ENCODE peak calls at places on chromosomes 6 and 20, in nine cellular contexts. H, K, U, Y, J, Q, A, F and I are unnamed samples.

GRCh38 chr6:5984150-5985089 is 22.3 kb downstream of the NRN1 start:
- DNase-seq in J (no peak), U (no peak), H (no peak), A (no peak), Q (no peak), Y (no peak), F (no peak), K (no peak), I (no peak)

GRCh38 chr6:12233693-12234551 is 56.2 kb upstream of the EDN1 start:
- DNase-seq in U (no peak), J (peak), K (peak), H (peak), F (peak), A (peak), Q (peak), Y (peak), I (peak)

GRCh38 chr6:56729719-56730118 is 87.0 kb upstream of the DST start:
- DNase-seq in A (peak), H (peak), F (peak), U (no peak), J (no peak), K (peak), Q (no peak), Y (no peak), I (no peak)

GRCh38 chr6:149840345-149841075 is 23.6 kb downstream of the LRP11 start:
- DNase-seq in U (peak), A (peak), Y (peak), J (peak), K (peak), F (peak), H (peak), Q (peak), I (peak)

GRCh38 chr6:107730683-107731314 is 93.3 kb downstream of the SCML4 start:
- DNase-seq in Y (no peak), Q (no peak), U (no peak), A (no peak), J (no peak), H (no peak), F (no peak), K (no peak), I (no peak)

GRCh38 chr6:114432380-114432779 is 89.6 kb upstream of the HS3ST5 start:
- DNase-seq in F (no peak), K (no peak), Q (no peak), Y (no peak), H (no peak), J (no peak), A (no peak), U (no peak), I (no peak)

GRCh38 chr6:54718541-54719023 is 128.0 kb upstream of the FAM83B start:
- DNase-seq in J (no peak), H (no peak), F (no peak), K (no peak), Q (no peak), A (no peak), Y (no peak), U (no peak), I (peak)

GRCh38 chr6:115838763-115839401 is 221.8 kb downstream of the FRK start:
- DNase-seq in K (peak), Q (no peak), Y (peak), H (peak), J (no peak), U (no peak), F (peak), A (peak), I (peak)

GRCh38 chr6:146767632-146768031 is 168.9 kb downstream of the ADGB start:
- DNase-seq in Y (no peak), Q (no peak), A (no peak), J (no peak), H (no peak), K (no peak), F (no peak), U (no peak), I (no peak)

GRCh38 chr6:154615483-154616025 is 105.1 kb upstream of the CNKSR3 start:
- DNase-seq in J (no peak), Y (peak), K (peak), F (no peak), H (peak), Q (peak), A (no peak), U (no peak), I (peak)

GRCh38 chr6:158026054-158026900 is 44.6 kb downstream of the SYNJ2 start:
- DNase-seq in F (peak), Y (peak), K (peak), J (no peak), Q (peak), H (peak), A (peak), U (no peak), I (peak)

GRCh38 chr20:49980140-49981008 is 2.4 kb upstream of the SNAI1 start:
- DNase-seq in Q (peak), J (no peak), K (no peak), Y (no peak), H (no peak), F (no peak), A (no peak), U (no peak), I (no peak)

GRCh38 chr20:8361779-8362178 is 229.7 kb downstream of the PLCB1 start:
- DNase-seq in Q (no peak), H (no peak), A (no peak), U (no peak), K (no peak), Y (no peak), J (no peak), F (no peak), I (no peak)

GRCh38 chr6:28683945-28684538 is 158.4 kb downstream of the GPX5 start:
- DNase-seq in A (peak), J (no peak), U (no peak), K (peak), Y (peak), F (no peak), H (peak), Q (peak), I (no peak)

GRCh38 chr6:104625536-104625935 is 234.2 kb downstream of the HACE1 start:
- DNase-seq in H (peak), Y (no peak), Q (no peak), A (peak), J (no peak), F (peak), U (no peak), K (peak), I (no peak)

GRCh38 chr6:26352315-26352714 is 12.7 kb upstream of the BTN3A2 start:
- DNase-seq in A (no peak), K (no peak), H (no peak), U (no peak), F (no peak), Q (no peak), J (no peak), Y (no peak), I (no peak)

GRCh38 chr6:75204222-75204958 is 1.5 kb downstream of the COL12A1 start:
- DNase-seq in Q (peak), Y (peak), K (peak), H (peak), U (peak), J (peak), F (peak), A (peak), I (peak)

GRCh38 chr6:105894556-105894955 is 191.6 kb upstream of the PRDM1 start:
- DNase-seq in K (no peak), Q (no peak), H (no peak), F (no peak), J (no peak), A (no peak), U (no peak), Y (no peak), I (no peak)

GRCh38 chr6:41564448-41565142 is 18.4 kb downstream of the FOXP4 start:
- DNase-seq in H (no peak), J (no peak), U (no peak), A (no peak), K (no peak), Y (no peak), Q (no peak), F (no peak), I (no peak)

GRCh38 chr6:2866183-2866846 is 24.7 kb upstream of the SERPINB1 start:
- DNase-seq in H (no peak), A (no peak), J (no peak), F (no peak), Q (no peak), Y (no peak), U (no peak), K (no peak), I (no peak)

GRCh38 chr20:22374678-22375590 is 209.4 kb downstream of the FOXA2 start:
- DNase-seq in Y (no peak), H (no peak), A (no peak), F (no peak), U (no peak), J (no peak), Q (peak), K (peak), I (no peak)

GRCh38 chr6:130118236-130118635 is 99.9 kb downstream of the L3MBTL3 start:
- DNase-seq in U (no peak), H (no peak), J (no peak), Q (no peak), A (no peak), F (no peak), Y (no peak), K (no peak), I (no peak)

GRCh38 chr6:120556491-120556890 is 777.8 kb downstream of the TBC1D32 start:
- DNase-seq in H (no peak), J (no peak), U (no peak), Y (no peak), F (no peak), Q (no peak), A (no peak), K (no peak), I (no peak)

GRCh38 chr6:9540534-9541126 is 874.2 kb downstream of the TFAP2A start:
- DNase-seq in F (peak), Q (no peak), Y (peak), J (no peak), H (peak), U (no peak), A (peak), K (peak), I (no peak)

GRCh38 chr6:166534658-166535406 is 51.6 kb downstream of the RAMACL start:
- DNase-seq in Y (no peak), K (no peak), J (no peak), H (no peak), U (no peak), Q (no peak), A (no peak), F (no peak), I (no peak)

GRCh38 chr6:90079555-90080490 is 185.6 kb downstream of the GJA10 start:
- DNase-seq in K (no peak), Y (no peak), A (no peak), Q (no peak), H (no peak), F (no peak), U (no peak), J (no peak), I (no peak)

GRCh38 chr20:45016089-45016641 is 49.9 kb downstream of the STK4 start:
- DNase-seq in F (no peak), H (peak), A (no peak), U (no peak), Q (no peak), J (no peak), K (no peak), Y (no peak), I (no peak)

GRCh38 chr20:9485614-9486325 is 28.6 kb upstream of the LAMP5 start:
- DNase-seq in Y (no peak), H (no peak), U (no peak), A (no peak), J (no peak), K (no peak), Q (no peak), F (no peak), I (no peak)

GRCh38 chr20:21548390-21549035 is 34.6 kb upstream of the NKX2-2 start:
- DNase-seq in K (no peak), H (no peak), J (no peak), Y (peak), A (no peak), U (no peak), F (no peak), Q (no peak), I (no peak)

GRCh38 chr6:159044899-159045727 is at the start of gene TAGAP:
- DNase-seq in Q (no peak), K (no peak), Y (peak), U (no peak), A (peak), J (no peak), H (peak), F (no peak), I (peak)

GRCh38 chr6:48111143-48111506 is at the start of gene PTCHD4:
- DNase-seq in Y (no peak), Q (peak), U (no peak), K (peak), F (peak), A (no peak), H (peak), J (no peak), I (no peak)

GRCh38 chr20:1800180-1800579 is 95.0 kb upstream of the SIRPA start:
- DNase-seq in U (no peak), F (no peak), A (no peak), H (no peak), Y (no peak), Q (no peak), K (no peak), J (no peak), I (no peak)